ENCODE peak calls at places on chromosomes 3 and 15, in nine cellular contexts. E, H, U, V, D, R, A, Z and G are unnamed samples.

GRCh38 chr3:13013595-13013993 is 59.6 kb downstream of the IQSEC1 start:
- DNase-seq in R (no peak), D (no peak), E (no peak), A (no peak), V (no peak), H (no peak), Z (no peak), U (no peak), G (no peak)

GRCh38 chr15:84886211-84886983 is 1.9 kb downstream of the SLC28A1 start:
- DNase-seq in R (no peak), U (no peak), A (no peak), H (no peak), D (no peak), E (no peak), V (no peak), Z (no peak), G (no peak)

GRCh38 chr3:46883252-46884185 is 6.0 kb downstream of the PTH1R start:
- DNase-seq in V (no peak), D (peak; percentile 22), Z (no peak), R (no peak), U (no peak), A (no peak), H (no peak), E (peak; percentile 63), G (peak; percentile 25)

GRCh38 chr3:171431550-171431949 is 28.7 kb downstream of the TNIK start:
- DNase-seq in H (no peak), E (no peak), A (no peak), R (no peak), V (no peak), D (no peak), U (no peak), Z (no peak), G (no peak)

GRCh38 chr15:51600114-51600513 is 22.5 kb downstream of the DMXL2 start:
- DNase-seq in D (no peak), A (no peak), U (no peak), Z (no peak), H (no peak), E (no peak), V (no peak), R (no peak), G (no peak)

GRCh38 chr3:138066383-138066782 is 49.0 kb downstream of the DZIP1L start:
- DNase-seq in A (no peak), H (no peak), V (no peak), Z (no peak), E (no peak), R (no peak), D (no peak), U (no peak), G (no peak)

GRCh38 chr3:128297401-128298138 is 144.3 kb downstream of the EEFSEC start:
- DNase-seq in A (peak; percentile 47), V (no peak), D (no peak), H (peak; percentile 51), E (peak; percentile 52), U (no peak), R (no peak), Z (no peak), G (no peak)

GRCh38 chr15:89068325-89068784 is 19.9 kb upstream of the ABHD2 start:
- DNase-seq in E (peak; percentile 92), Z (no peak), U (no peak), D (no peak), A (no peak), R (no peak), V (no peak), H (peak; percentile 97), G (no peak)

GRCh38 chr3:127396473-127396872 is 108.6 kb upstream of the PRR20G start:
- DNase-seq in A (no peak), R (no peak), Z (no peak), H (no peak), D (no peak), U (no peak), E (no peak), V (no peak), G (no peak)

GRCh38 chr3:143850877-143851276 is 2.6 kb upstream of the SLC9A9 start:
- DNase-seq in H (no peak), A (no peak), Z (no peak), V (no peak), D (no peak), E (peak; percentile 3), R (no peak), U (no peak), G (no peak)

GRCh38 chr3:180693656-180694055 is 14.4 kb upstream of the CCDC39 start:
- DNase-seq in V (no peak), A (no peak), E (no peak), H (no peak), R (no peak), D (no peak), U (no peak), Z (no peak), G (no peak)

GRCh38 chr3:180684807-180685206 is 5.5 kb upstream of the CCDC39 start:
- DNase-seq in V (no peak), U (no peak), Z (no peak), R (no peak), A (no peak), E (no peak), D (no peak), H (no peak), G (no peak)

GRCh38 chr3:180690061-180690460 is 10.8 kb upstream of the CCDC39 start:
- DNase-seq in E (no peak), H (no peak), Z (no peak), V (no peak), R (no peak), D (no peak), A (no peak), U (no peak), G (no peak)
- TF ChIP-seq CTCF in E (no peak), H (no peak), Z (peak; percentile 23), V (peak; percentile 39), R (no peak), D (peak; percentile 35), A (no peak), U (no peak), G (no peak)

DNA sequence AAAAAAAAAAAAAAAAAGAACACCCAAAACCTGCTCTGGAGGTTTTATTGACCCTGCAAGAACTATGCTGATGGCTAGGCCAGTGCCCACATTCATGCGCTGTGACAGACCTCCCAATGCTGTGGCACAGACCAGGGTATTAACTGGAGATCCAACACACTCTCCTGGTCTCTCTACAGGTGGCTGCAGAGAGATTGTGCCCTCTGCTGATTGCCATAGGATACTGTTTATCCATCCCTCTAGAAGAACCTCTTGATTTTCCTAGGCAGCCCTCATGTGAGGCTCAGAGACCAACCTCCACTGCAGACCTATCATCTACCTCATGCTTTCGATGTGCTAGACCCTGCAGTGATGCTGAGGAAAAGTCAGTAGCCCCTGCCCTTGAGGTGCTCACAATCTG is 125.5 kb upstream of the TRIM42 start:
- DNase-seq in D (no peak), R (no peak), H (no peak), Z (no peak), A (no peak), E (no peak), V (no peak), U (no peak), G (no peak)
- TF ChIP-seq CTCF in D (no peak), R (no peak), H (no peak), Z (no peak), A (no peak), E (no peak), V (no peak), U (peak; percentile 50), G (no peak)

GRCh38 chr15:98966036-98966787 is 41.4 kb downstream of the PGPEP1L start:
- DNase-seq in E (peak; percentile 37), H (peak; percentile 44), D (no peak), V (no peak), A (no peak), R (no peak), U (no peak), Z (no peak), G (no peak)

GRCh38 chr15:98965597-98965996 is 42.0 kb downstream of the PGPEP1L start:
- DNase-seq in V (no peak), Z (no peak), R (no peak), E (no peak), D (no peak), U (no peak), A (no peak), H (no peak), G (no peak)

GRCh38 chr15:98967916-98968315 is 39.7 kb downstream of the PGPEP1L start:
- DNase-seq in U (no peak), D (no peak), E (no peak), H (no peak), R (no peak), Z (no peak), A (no peak), V (no peak), G (no peak)

GRCh38 chr15:98968576-98968975 is 39.0 kb downstream of the PGPEP1L start:
- DNase-seq in V (no peak), U (no peak), A (no peak), H (no peak), D (no peak), R (no peak), E (no peak), Z (no peak), G (no peak)

DNA sequence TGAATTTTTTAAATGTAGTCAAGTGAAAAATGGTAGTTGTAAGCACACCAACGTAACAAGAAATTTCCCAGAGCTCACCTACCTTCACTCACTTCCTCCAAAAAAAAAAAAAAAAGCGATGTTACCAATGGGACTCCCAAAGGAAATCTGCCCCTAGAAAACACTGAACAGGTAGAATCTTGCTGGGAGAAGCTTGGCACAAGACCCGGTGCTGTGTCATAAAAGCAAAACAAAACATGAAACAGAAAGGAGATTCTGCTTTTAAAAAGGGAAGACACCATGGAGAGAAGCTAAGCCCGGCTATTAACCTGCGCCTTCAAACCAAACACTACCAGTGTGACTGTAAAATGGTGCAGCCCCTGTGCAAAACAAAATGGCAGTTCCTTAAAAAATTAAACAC is 40.5 kb downstream of the PGPEP1L start:
- DNase-seq in Z (no peak), A (no peak), D (no peak), R (no peak), E (no peak), V (no peak), H (no peak), U (no peak), G (no peak)
- TF ChIP-seq CTCF in Z (no peak), A (no peak), D (no peak), R (no peak), E (no peak), V (no peak), H (no peak), U (no peak), G (no peak)

GRCh38 chr3:139182598-139182997 is 137.9 kb upstream of the PRR23C start:
- DNase-seq in V (no peak), A (no peak), D (no peak), E (no peak), R (no peak), U (no peak), H (no peak), Z (no peak), G (no peak)

GRCh38 chr3:139187154-139187553 is 142.5 kb upstream of the PRR23C start:
- DNase-seq in R (no peak), U (no peak), V (no peak), H (no peak), E (peak; percentile 3), A (peak; percentile 60), Z (no peak), D (no peak), G (no peak)

GRCh38 chr3:139185482-139185881 is 140.8 kb upstream of the PRR23C start:
- DNase-seq in R (no peak), U (no peak), H (no peak), E (no peak), Z (no peak), D (no peak), V (no peak), A (no peak), G (no peak)

GRCh38 chr3:139189943-139190342 is 145.3 kb upstream of the PRR23C start:
- DNase-seq in E (no peak), A (no peak), V (no peak), H (no peak), D (no peak), U (no peak), R (no peak), Z (no peak), G (no peak)

GRCh38 chr3:139187648-139188047 is 143.0 kb upstream of the PRR23C start:
- DNase-seq in U (no peak), Z (no peak), R (no peak), A (no peak), E (no peak), D (no peak), H (no peak), V (no peak), G (no peak)
- TF ChIP-seq CTCF in U (no peak), Z (no peak), R (no peak), A (no peak), E (no peak), D (no peak), H (no peak), V (no peak), G (no peak)